ENCODE peak calls at places on chromosomes 11 and 22, in five cellular contexts. One of them, this sample, is unnamed.

GRCh38 chr22:26259510-26259909 is 90.2 kb downstream of the SEZ6L start:
- DNase-seq in heart left ventricle: no peak
- DNase-seq in A549: peak
- DNase-seq in upper lobe of left lung: no peak
- DNase-seq in tibial nerve: no peak
- DNase-seq in this sample: no peak

GRCh38 chr11:9095421-9095820 is 4.0 kb upstream of the SCUBE2 start:
- DNase-seq in heart left ventricle: no peak
- DNase-seq in A549: no peak
- DNase-seq in upper lobe of left lung: no peak
- DNase-seq in tibial nerve: no peak
- DNase-seq in this sample: no peak

GRCh38 chr11:119849872-119850271 is 120.9 kb upstream of the NECTIN1 start:
- DNase-seq in heart left ventricle: no peak
- DNase-seq in A549: no peak
- DNase-seq in upper lobe of left lung: no peak
- DNase-seq in tibial nerve: no peak
- DNase-seq in this sample: no peak

GRCh38 chr11:116221351-116221750 is 551.4 kb downstream of the BUD13 start:
- DNase-seq in heart left ventricle: no peak
- DNase-seq in A549: no peak
- DNase-seq in upper lobe of left lung: no peak
- DNase-seq in tibial nerve: no peak
- DNase-seq in this sample: no peak

GRCh38 chr22:28869736-28870135 is 13.6 kb upstream of the ZNRF3 start:
- DNase-seq in heart left ventricle: no peak
- DNase-seq in A549: no peak
- DNase-seq in upper lobe of left lung: no peak
- DNase-seq in tibial nerve: no peak
- DNase-seq in this sample: no peak

GRCh38 chr11:2912498-2912897 is 16.7 kb downstream of the PHLDA2 start:
- DNase-seq in heart left ventricle: no peak
- DNase-seq in A549: peak
- DNase-seq in upper lobe of left lung: peak
- DNase-seq in tibial nerve: no peak
- DNase-seq in this sample: no peak

GRCh38 chr11:64131657-64132387 is 34.1 kb downstream of the MACROD1 start:
- DNase-seq in heart left ventricle: no peak
- DNase-seq in A549: no peak
- DNase-seq in upper lobe of left lung: no peak
- DNase-seq in tibial nerve: no peak
- DNase-seq in this sample: no peak

GRCh38 chr11:21948876-21949275 is 244.0 kb upstream of the ANO5 start:
- DNase-seq in heart left ventricle: no peak
- DNase-seq in A549: no peak
- DNase-seq in upper lobe of left lung: no peak
- DNase-seq in tibial nerve: no peak
- DNase-seq in this sample: no peak

GRCh38 chr11:94727766-94728165 is 40.4 kb upstream of the AMOTL1 start:
- DNase-seq in heart left ventricle: no peak
- DNase-seq in A549: no peak
- DNase-seq in upper lobe of left lung: no peak
- DNase-seq in tibial nerve: no peak
- DNase-seq in this sample: no peak

GRCh38 chr11:128052912-128053641 is 534.3 kb downstream of the ETS1 start:
- DNase-seq in heart left ventricle: no peak
- DNase-seq in A549: no peak
- DNase-seq in upper lobe of left lung: no peak
- DNase-seq in tibial nerve: no peak
- DNase-seq in this sample: no peak

GRCh38 chr11:63837719-63838118 is 1.2 kb upstream of the MARK2 start:
- DNase-seq in heart left ventricle: peak
- DNase-seq in A549: no peak
- DNase-seq in upper lobe of left lung: no peak
- DNase-seq in tibial nerve: no peak
- DNase-seq in this sample: no peak

GRCh38 chr11:84847842-84848241 is 779.3 kb downstream of the DLG2 start:
- DNase-seq in heart left ventricle: no peak
- DNase-seq in A549: no peak
- DNase-seq in upper lobe of left lung: no peak
- DNase-seq in tibial nerve: no peak
- DNase-seq in this sample: no peak

GRCh38 chr11:94558468-94558867 is 8.7 kb upstream of the PIWIL4 start:
- DNase-seq in heart left ventricle: no peak
- DNase-seq in A549: no peak
- DNase-seq in upper lobe of left lung: no peak
- DNase-seq in tibial nerve: no peak
- DNase-seq in this sample: no peak

GRCh38 chr11:119338318-119338890 is 2.3 kb downstream of the C1QTNF5 start:
- DNase-seq in heart left ventricle: peak
- DNase-seq in A549: peak
- DNase-seq in upper lobe of left lung: no peak
- DNase-seq in tibial nerve: peak
- DNase-seq in this sample: peak

DNA sequence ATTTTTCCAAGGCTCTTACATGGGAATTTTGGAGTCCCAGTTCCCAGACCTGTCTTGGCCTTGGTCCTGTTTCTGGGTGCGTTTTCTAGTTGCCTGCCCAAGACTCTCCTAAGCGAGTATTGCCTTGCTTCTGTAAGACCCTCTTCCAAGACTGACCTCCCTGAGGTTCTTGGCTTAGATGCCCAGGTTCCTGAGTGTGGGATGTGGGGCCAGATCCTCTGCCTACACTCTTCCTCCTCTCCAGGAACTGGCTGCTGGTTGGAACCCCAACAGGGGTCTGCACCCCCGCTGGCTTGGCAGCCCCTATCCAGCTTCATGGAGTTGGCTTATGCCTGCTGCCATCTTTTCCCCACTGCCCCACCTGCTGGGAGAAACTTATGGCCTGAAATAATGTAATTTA is 429.5 kb downstream of the TENM4 start:
- DNase-seq in heart left ventricle: no peak
- DNase-seq in A549: no peak
- DNase-seq in upper lobe of left lung: no peak
- DNase-seq in tibial nerve: no peak
- DNase-seq in this sample: no peak
- TF ChIP-seq CTCF in heart left ventricle: no peak
- TF ChIP-seq CTCF in A549: no peak
- TF ChIP-seq CTCF in upper lobe of left lung: no peak
- TF ChIP-seq CTCF in tibial nerve: no peak
- TF ChIP-seq CTCF in this sample: no peak

GRCh38 chr22:37749831-37750595 is 53.2 kb downstream of the TRIOBP start:
- DNase-seq in heart left ventricle: peak
- DNase-seq in A549: no peak
- DNase-seq in upper lobe of left lung: no peak
- DNase-seq in tibial nerve: no peak
- DNase-seq in this sample: no peak

GRCh38 chr22:37751449-37752188 is 54.8 kb downstream of the TRIOBP start:
- DNase-seq in heart left ventricle: peak
- DNase-seq in A549: peak
- DNase-seq in upper lobe of left lung: peak
- DNase-seq in tibial nerve: no peak
- DNase-seq in this sample: no peak

GRCh38 chr22:37749223-37749622 is 52.4 kb downstream of the TRIOBP start:
- DNase-seq in heart left ventricle: peak
- DNase-seq in A549: no peak
- DNase-seq in upper lobe of left lung: no peak
- DNase-seq in tibial nerve: no peak
- DNase-seq in this sample: no peak

GRCh38 chr22:37752189-37753061 is 55.3 kb upstream of the GCAT start:
- DNase-seq in heart left ventricle: peak
- DNase-seq in A549: peak
- DNase-seq in upper lobe of left lung: peak
- DNase-seq in tibial nerve: peak
- DNase-seq in this sample: no peak

GRCh38 chr22:37750596-37751162 is 53.8 kb downstream of the TRIOBP start:
- DNase-seq in heart left ventricle: peak
- DNase-seq in A549: no peak
- DNase-seq in upper lobe of left lung: peak
- DNase-seq in tibial nerve: no peak
- DNase-seq in this sample: no peak
- H3K27ac ChIP-seq in heart left ventricle: peak
- H3K27ac ChIP-seq in A549: peak
- H3K27ac ChIP-seq in upper lobe of left lung: peak
- H3K27ac ChIP-seq in tibial nerve: peak
- H3K27ac ChIP-seq in this sample: no peak

GRCh38 chr11:114111369-114112042 is 52.0 kb downstream of the ZBTB16 start:
- DNase-seq in heart left ventricle: no peak
- DNase-seq in A549: no peak
- DNase-seq in upper lobe of left lung: no peak
- DNase-seq in tibial nerve: no peak
- DNase-seq in this sample: no peak
- H3K4me3 ChIP-seq in heart left ventricle: peak
- H3K4me3 ChIP-seq in A549: no peak
- H3K4me3 ChIP-seq in upper lobe of left lung: no peak
- H3K4me3 ChIP-seq in tibial nerve: no peak
- H3K4me3 ChIP-seq in this sample: no peak

GRCh38 chr11:110474578-110474977 is 44.8 kb downstream of the FDX1 start:
- DNase-seq in heart left ventricle: no peak
- DNase-seq in A549: no peak
- DNase-seq in upper lobe of left lung: no peak
- DNase-seq in tibial nerve: no peak
- DNase-seq in this sample: no peak

GRCh38 chr11:110481523-110481922 is 51.8 kb downstream of the FDX1 start:
- DNase-seq in heart left ventricle: no peak
- DNase-seq in A549: no peak
- DNase-seq in upper lobe of left lung: no peak
- DNase-seq in tibial nerve: no peak
- DNase-seq in this sample: no peak

GRCh38 chr11:110479445-110480101 is 49.8 kb downstream of the FDX1 start:
- DNase-seq in heart left ventricle: peak
- DNase-seq in A549: no peak
- DNase-seq in upper lobe of left lung: no peak
- DNase-seq in tibial nerve: no peak
- DNase-seq in this sample: no peak

GRCh38 chr11:110479070-110479444 is 49.3 kb downstream of the FDX1 start:
- DNase-seq in heart left ventricle: no peak
- DNase-seq in A549: no peak
- DNase-seq in upper lobe of left lung: no peak
- DNase-seq in tibial nerve: no peak
- DNase-seq in this sample: no peak

GRCh38 chr11:110478410-110478809 is 48.7 kb downstream of the FDX1 start:
- DNase-seq in heart left ventricle: no peak
- DNase-seq in A549: no peak
- DNase-seq in upper lobe of left lung: no peak
- DNase-seq in tibial nerve: no peak
- DNase-seq in this sample: no peak
- TF ChIP-seq CTCF in heart left ventricle: no peak
- TF ChIP-seq CTCF in A549: no peak
- TF ChIP-seq CTCF in upper lobe of left lung: no peak
- TF ChIP-seq CTCF in tibial nerve: no peak
- TF ChIP-seq CTCF in this sample: no peak

DNA sequence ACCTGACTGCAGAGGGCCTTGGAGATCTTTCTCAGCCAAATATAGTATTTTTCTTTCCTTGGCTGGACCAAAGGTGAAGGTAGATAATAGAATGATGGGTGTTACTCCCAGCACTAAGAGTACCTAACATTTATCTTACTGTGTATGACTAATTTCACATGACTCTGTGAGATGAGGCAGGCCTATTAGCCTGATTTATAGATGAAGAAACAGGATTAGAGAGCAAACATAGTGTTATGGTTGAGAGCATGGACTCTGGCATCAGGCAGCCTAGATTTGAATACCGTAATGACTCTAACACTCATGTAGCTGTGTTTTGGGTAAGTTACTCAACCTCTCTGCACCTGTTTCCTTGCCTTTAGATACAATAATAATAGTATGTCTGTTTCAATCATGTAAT is 2.7 kb downstream of the ACO2 start:
- DNase-seq in heart left ventricle: no peak
- DNase-seq in A549: no peak
- DNase-seq in upper lobe of left lung: no peak
- DNase-seq in tibial nerve: no peak
- DNase-seq in this sample: no peak
- H3K27ac ChIP-seq in heart left ventricle: peak
- H3K27ac ChIP-seq in A549: no peak
- H3K27ac ChIP-seq in upper lobe of left lung: no peak
- H3K27ac ChIP-seq in tibial nerve: no peak
- H3K27ac ChIP-seq in this sample: no peak

This sample was measured in CD8-positive, alpha-beta T cell.